ENCODE peak calls at places on chromosome 1, in six cellular contexts. B is MM.1S, K is hepatocyte, A is psoas muscle, P is GM23338, Q is AG04450. T is an unnamed sample.

GRCh38 chr1:220511785-220512184 is 16.2 kb upstream of the MARK1 start:
- DNase-seq in Q (no peak), P (peak; percentile 79), K (peak; percentile 35), B (no peak), A (no peak), T (peak; percentile 27)

GRCh38 chr1:42957229-42957879 is 1.3 kb downstream of the SLC2A1 start:
- DNase-seq in Q (no peak), P (peak; percentile 47), A (no peak), B (peak; percentile 31), K (no peak), T (no peak)

GRCh38 chr1:217650674-217651073 is 19.5 kb downstream of the SPATA17 start:
- DNase-seq in K (no peak), Q (no peak), P (no peak), B (no peak), A (no peak), T (no peak)

GRCh38 chr1:116556289-116557006 is 14.4 kb downstream of the CD58 start:
- DNase-seq in K (peak; percentile 64), B (peak; percentile 30), A (peak; percentile 73), Q (no peak), P (no peak), T (no peak)

GRCh38 chr1:225474986-225475820 is 47.4 kb upstream of the LBR start:
- DNase-seq in B (peak; percentile 64), P (peak; percentile 79), A (peak; percentile 64), Q (peak; percentile 33), K (peak; percentile 79), T (peak; percentile 28)

GRCh38 chr1:169483500-169483966 is 2.2 kb downstream of the SLC19A2 start:
- DNase-seq in A (peak; percentile 35), B (no peak), Q (no peak), P (no peak), K (peak; percentile 71), T (no peak)

GRCh38 chr1:43934279-43934985 is 831 bp downstream of the ARTN start:
- DNase-seq in A (peak; percentile 72), K (peak; percentile 78), B (peak; percentile 72), P (peak; percentile 93), Q (no peak), T (peak; percentile 87)

GRCh38 chr1:157566484-157567300 is 14.4 kb upstream of the FCRL5 start:
- DNase-seq in Q (no peak), A (no peak), P (peak; percentile 27), B (no peak), K (no peak), T (no peak)

GRCh38 chr1:16441312-16441641 is 753 bp downstream of the NECAP2 start:
- DNase-seq in P (no peak), A (no peak), B (peak; percentile 38), K (peak; percentile 35), Q (no peak), T (no peak)

GRCh38 chr1:104945406-104945805 is 1195.7 kb downstream of the AMY1C start:
- DNase-seq in B (no peak), K (no peak), Q (no peak), P (no peak), A (no peak), T (no peak)

GRCh38 chr1:237864338-237865244 is 26.1 kb downstream of the ZP4 start:
- DNase-seq in Q (no peak), A (peak; percentile 50), B (peak; percentile 52), K (peak; percentile 85), P (peak; percentile 81), T (peak; percentile 82)

GRCh38 chr1:9078035-9078948 is 8.9 kb upstream of the SLC2A5 start:
- DNase-seq in Q (no peak), K (no peak), P (no peak), A (no peak), B (peak; percentile 92), T (no peak)

GRCh38 chr1:91924146-91924545 is 25.1 kb upstream of the BRDT start:
- DNase-seq in B (no peak), P (no peak), A (no peak), K (no peak), Q (peak; percentile 51), T (no peak)

GRCh38 chr1:194503209-194503608 is 1316.8 kb upstream of the B3GALT2 start:
- DNase-seq in Q (no peak), A (no peak), P (no peak), K (no peak), B (no peak), T (no peak)

GRCh38 chr1:64687725-64688285 is 57.1 kb upstream of the RAVER2 start:
- DNase-seq in A (peak; percentile 21), P (no peak), Q (no peak), B (no peak), K (no peak), T (no peak)

GRCh38 chr1:61220531-61220930 is 138.2 kb downstream of the NFIA start:
- DNase-seq in A (no peak), P (no peak), B (no peak), Q (no peak), K (no peak), T (no peak)

GRCh38 chr1:110650623-110651022 is 24.1 kb downstream of the KCNA3 start:
- DNase-seq in K (no peak), B (no peak), Q (no peak), P (no peak), A (no peak), T (no peak)

GRCh38 chr1:110645962-110646735 is 28.6 kb downstream of the KCNA3 start:
- DNase-seq in Q (no peak), B (no peak), P (no peak), K (no peak), A (no peak), T (no peak)

GRCh38 chr1:110647254-110647891 is 27.4 kb downstream of the KCNA3 start:
- DNase-seq in A (no peak), Q (no peak), K (no peak), P (no peak), B (no peak), T (no peak)

GRCh38 chr1:110645172-110645571 is 29.6 kb downstream of the KCNA3 start:
- DNase-seq in Q (no peak), A (no peak), P (no peak), K (no peak), B (no peak), T (no peak)

DNA sequence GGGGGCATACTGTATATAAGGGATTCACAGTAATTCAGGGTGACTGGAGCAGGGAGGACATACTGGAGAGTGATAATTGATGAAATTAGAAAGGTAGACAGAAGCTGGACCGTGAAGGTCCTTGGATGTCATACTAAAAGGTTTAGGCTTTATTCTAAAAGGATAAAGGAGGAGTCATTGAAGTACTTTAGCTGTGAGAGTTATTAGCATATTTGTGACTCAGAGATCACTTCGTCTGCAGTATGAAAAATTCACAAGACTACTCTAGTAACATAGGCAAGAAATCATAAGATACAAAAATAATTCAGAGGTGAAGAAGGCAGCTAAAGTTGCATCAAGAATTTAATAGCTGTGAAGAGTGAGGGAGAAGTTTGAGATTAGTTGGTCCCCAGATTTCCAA is 26.3 kb downstream of the KCNA3 start:
- DNase-seq in P (no peak), B (no peak), Q (no peak), K (no peak), A (no peak), T (no peak)
- H3K27me3 ChIP-seq in P (no peaks in the 10 kb centered on the region), B (no peaks in the 10 kb centered on the region), Q (no peaks in the 10 kb centered on the region), K (peaks cover 25% of the 10 kb centered on the region), A (no peaks in the 10 kb centered on the region), T (no peaks in the 10 kb centered on the region)

GRCh38 chr1:69138172-69138571 is 429.6 kb upstream of the LRRC7 start:
- DNase-seq in A (no peak), Q (no peak), B (no peak), K (no peak), P (peak; percentile 11), T (no peak)

GRCh38 chr1:69139007-69139406 is 428.7 kb upstream of the LRRC7 start:
- DNase-seq in B (no peak), Q (no peak), K (no peak), P (no peak), A (no peak), T (no peak)
- H3K4me3 ChIP-seq in B (no peak overlapping the region), Q (no peak overlapping the region), K (no peak overlapping the region), P (no peak overlapping the region), A (no peak overlapping the region), T (no peak overlapping the region)

GRCh38 chr1:159780583-159781582 is at the start of gene DUSP23:
- DNase-seq in K (peak; percentile 97), P (peak; percentile 97), B (peak; percentile 100), A (peak; percentile 98), Q (peak; percentile 94), T (peak; percentile 92)

GRCh38 chr1:159781992-159782391 is 1.2 kb downstream of the DUSP23 start:
- DNase-seq in P (no peak), A (no peak), Q (no peak), K (no peak), B (no peak), T (no peak)

GRCh38 chr1:159778266-159778665 is 2.5 kb upstream of the DUSP23 start:
- DNase-seq in K (no peak), B (no peak), Q (no peak), A (no peak), P (no peak), T (no peak)

GRCh38 chr1:159775716-159776115 is 5.0 kb upstream of the DUSP23 start:
- DNase-seq in Q (no peak), B (no peak), K (no peak), A (no peak), P (no peak), T (no peak)

DNA sequence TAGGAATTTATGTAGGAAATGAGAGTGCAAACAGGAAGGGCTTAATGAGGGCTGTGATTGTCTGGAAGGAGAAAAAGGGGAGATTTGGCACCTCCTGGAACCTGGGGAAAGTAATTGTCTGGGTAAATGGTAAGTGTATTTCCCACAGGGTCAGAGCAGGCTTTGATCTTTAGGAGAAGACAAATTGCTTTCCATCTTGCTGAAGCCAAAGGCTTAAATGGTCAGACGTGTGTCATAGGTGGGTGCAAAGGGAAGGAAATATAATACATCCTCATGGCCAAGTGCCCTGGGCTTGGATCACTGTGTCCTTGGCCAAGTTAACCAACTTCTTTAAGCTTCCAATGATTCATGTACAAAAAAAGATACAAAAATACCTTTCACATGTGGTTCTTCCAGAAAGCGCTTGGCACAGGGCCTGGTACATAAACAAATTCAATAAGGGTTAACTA is 1.3 kb upstream of the DUSP23 start:
- DNase-seq in P (no peak), Q (peak; percentile 7), A (peak; percentile 62), K (no peak), B (no peak), T (no peak)
- H3K27ac ChIP-seq in P (no peak overlapping the region), Q (no peak overlapping the region), A (peak overlapping the region; percentile 71), K (no peak overlapping the region), B (no peak overlapping the region), T (no peak overlapping the region)

GRCh38 chr1:165542015-165542631 is 1.7 kb upstream of the LRRC52 start:
- DNase-seq in K (peak; percentile 6), B (no peak), A (no peak), Q (no peak), P (no peak), T (peak; percentile 15)

GRCh38 chr1:165543651-165544452 is at the start of gene LRRC52:
- DNase-seq in A (peak; percentile 61), B (no peak), K (peak; percentile 34), P (peak; percentile 68), Q (no peak), T (no peak)

GRCh38 chr1:165542647-165543046 is 1.2 kb upstream of the LRRC52 start:
- DNase-seq in A (no peak), P (no peak), K (no peak), B (no peak), Q (no peak), T (no peak)

GRCh38 chr1:165545974-165546373 is 2.2 kb downstream of the LRRC52 start:
- DNase-seq in A (no peak), K (no peak), B (no peak), P (no peak), Q (no peak), T (no peak)

DNA sequence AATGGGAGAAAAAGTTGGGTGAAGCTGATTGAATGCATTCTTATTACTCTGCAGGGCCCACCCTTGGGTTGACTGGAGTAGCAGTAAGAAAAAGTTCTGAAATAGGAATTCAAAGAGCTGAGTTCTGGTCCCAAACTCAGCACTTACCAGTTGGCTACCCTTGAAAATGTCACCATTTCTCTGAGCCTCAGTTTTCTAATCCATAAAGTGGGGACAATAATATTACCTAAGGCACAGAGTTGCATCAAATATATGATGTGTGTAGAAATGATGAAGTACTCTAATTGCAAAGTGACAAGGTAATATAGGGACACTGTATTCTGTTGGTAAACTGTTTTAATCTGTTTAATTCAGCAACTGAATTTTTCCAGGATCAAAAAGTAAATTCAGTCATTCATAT is 1.2 kb downstream of the LRRC52 start:
- DNase-seq in P (no peak), K (no peak), B (no peak), A (no peak), Q (no peak), T (no peak)
- H3K27me3 ChIP-seq in P (peaks cover 8% of the 10 kb centered on the region), K (peaks cover 4% of the 10 kb centered on the region), B (no peaks in the 10 kb centered on the region), A (no peaks in the 10 kb centered on the region), Q (no peaks in the 10 kb centered on the region), T (no peaks in the 10 kb centered on the region)